ENCODE peak calls at places on chromosome 7, in five cellular contexts. P, F, Y, K and T are unnamed samples.

GRCh38 chr7:17140421-17140820 is 158.0 kb upstream of the AHR start:
- DNase-seq in F (no peak), K (no peak), P (no peak), Y (no peak), T (no peak)

GRCh38 chr7:116290740-116291139 is 80.4 kb downstream of the TES start:
- DNase-seq in Y (no peak), K (no peak), F (no peak), P (no peak), T (no peak)

GRCh38 chr7:131219277-131220041 is 108.2 kb upstream of the MKLN1 start:
- DNase-seq in Y (peak), F (no peak), K (no peak), P (no peak), T (peak)

GRCh38 chr7:127251458-127252379 is 1.0 kb downstream of the GRM8 start:
- DNase-seq in K (no peak), F (no peak), Y (no peak), P (no peak), T (no peak)

GRCh38 chr7:147332988-147333387 is 1216.4 kb downstream of the CNTNAP2 start:
- DNase-seq in F (no peak), Y (no peak), P (no peak), K (no peak), T (peak)

GRCh38 chr7:117322741-117323584 is at the start of gene WNT2:
- DNase-seq in Y (no peak), K (no peak), F (no peak), P (peak), T (peak)

GRCh38 chr7:91293136-91293535 is 28.9 kb downstream of the FZD1 start:
- DNase-seq in F (no peak), Y (no peak), P (no peak), K (no peak), T (no peak)

GRCh38 chr7:39458346-39458745 is 107.9 kb upstream of the YAE1 start:
- DNase-seq in P (no peak), Y (no peak), F (no peak), K (no peak), T (no peak)

GRCh38 chr7:110868458-110868857 is 222.5 kb upstream of the LRRN3 start:
- DNase-seq in K (no peak), F (no peak), Y (no peak), P (no peak), T (no peak)

GRCh38 chr7:132480534-132480933 is 95.7 kb downstream of the PLXNA4 start:
- DNase-seq in F (no peak), Y (peak), P (no peak), K (no peak), T (no peak)

GRCh38 chr7:50940621-50941020 is 157.9 kb upstream of the GRB10 start:
- DNase-seq in Y (no peak), F (no peak), K (no peak), P (no peak), T (no peak)

GRCh38 chr7:94338921-94339371 is 55.7 kb upstream of the COL1A2 start:
- DNase-seq in P (peak), F (no peak), Y (no peak), K (no peak), T (peak)

GRCh38 chr7:101731502-101732084 is 85.8 kb upstream of the CUX1 start:
- DNase-seq in F (no peak), P (no peak), K (no peak), Y (no peak), T (no peak)
- TF ChIP-seq CTCF in F (no peak), P (no peak), K (no peak), Y (no peak), T (no peak)

DNA sequence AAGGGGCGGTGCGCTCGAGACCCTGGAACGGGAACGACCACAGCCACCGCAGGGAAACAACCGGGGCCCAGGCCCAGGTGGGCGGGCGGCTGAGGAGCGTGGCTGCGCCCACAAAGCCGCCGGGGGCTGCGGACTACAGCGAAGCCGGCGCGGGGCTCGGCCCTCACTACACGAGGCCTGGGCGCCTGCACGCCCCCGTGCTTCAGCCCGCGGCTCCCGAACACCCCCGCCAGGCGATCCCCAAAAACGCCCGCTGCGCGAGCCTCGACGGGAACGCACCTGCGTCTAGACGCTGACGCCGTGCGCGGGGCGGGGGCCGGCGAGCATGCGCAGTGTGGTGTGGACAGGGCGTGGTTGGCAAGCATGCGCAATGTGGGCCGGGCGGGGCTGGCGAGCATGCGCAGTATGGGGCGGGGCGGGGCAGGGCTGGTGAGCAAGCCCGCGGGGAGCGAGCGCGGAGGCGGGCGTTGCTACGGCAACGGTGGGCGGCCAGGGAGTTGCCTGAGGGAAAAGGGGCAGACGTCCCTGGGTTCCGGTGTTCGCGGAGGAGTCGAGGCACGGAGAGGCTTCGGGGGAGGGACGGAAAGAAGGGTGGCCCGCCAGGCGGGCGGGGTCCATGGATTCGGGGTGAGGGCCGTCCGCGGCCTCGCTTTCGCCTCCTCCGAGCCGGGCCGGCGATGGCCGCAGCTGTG is at the start of gene RNF32:
- DNase-seq in F (peak), P (peak), K (peak), Y (peak), T (peak)
- TF ChIP-seq CTCF in F (no peak), P (no peak), K (no peak), Y (no peak), T (no peak)

DNA sequence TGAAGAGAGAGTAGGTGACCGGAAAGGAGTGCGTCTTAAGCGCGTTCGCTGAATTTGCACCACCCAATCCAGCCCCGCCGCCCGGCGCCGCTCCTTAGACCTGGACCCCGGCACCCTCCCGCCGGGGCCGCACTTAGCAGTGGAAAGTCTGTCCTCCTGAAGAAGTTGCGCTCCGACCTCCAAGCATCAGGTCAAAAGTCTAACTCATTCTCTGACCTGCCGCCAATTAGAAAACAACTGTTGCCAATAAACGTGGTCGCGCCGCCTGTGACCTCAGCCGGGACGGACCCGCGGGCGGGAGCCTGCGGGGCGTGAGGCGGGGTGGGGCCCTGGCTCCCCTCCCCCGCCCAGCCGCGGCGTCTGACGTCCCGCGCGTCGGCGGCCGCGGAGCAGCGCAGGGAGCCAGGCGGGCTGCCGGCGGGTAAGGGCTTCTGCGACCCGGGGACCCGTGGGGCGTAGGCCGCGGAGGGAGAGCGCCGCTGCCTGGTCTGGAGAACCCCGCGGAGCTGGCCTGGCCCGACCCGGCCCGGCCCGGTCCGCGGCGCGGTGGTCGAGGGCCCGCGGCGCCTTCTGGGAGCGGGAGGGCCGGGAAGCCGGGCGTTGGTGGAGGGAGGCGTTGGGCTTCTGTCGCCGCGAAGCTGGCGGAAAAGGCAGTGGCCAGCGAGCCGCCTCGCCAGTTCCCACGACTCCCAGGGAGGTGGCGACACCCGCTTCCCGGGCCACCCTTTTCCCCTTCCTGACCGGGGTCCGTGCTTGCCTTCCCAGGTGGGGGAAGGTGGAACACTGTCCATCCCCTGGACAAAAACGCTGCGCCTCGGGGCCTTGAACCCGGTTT is at the start of gene BCAP29:
- DNase-seq in P (no peak), F (peak), K (peak), Y (peak), T (peak)
- TF ChIP-seq CTCF in P (peak), F (peak), K (no peak), Y (peak), T (no peak)

DNA sequence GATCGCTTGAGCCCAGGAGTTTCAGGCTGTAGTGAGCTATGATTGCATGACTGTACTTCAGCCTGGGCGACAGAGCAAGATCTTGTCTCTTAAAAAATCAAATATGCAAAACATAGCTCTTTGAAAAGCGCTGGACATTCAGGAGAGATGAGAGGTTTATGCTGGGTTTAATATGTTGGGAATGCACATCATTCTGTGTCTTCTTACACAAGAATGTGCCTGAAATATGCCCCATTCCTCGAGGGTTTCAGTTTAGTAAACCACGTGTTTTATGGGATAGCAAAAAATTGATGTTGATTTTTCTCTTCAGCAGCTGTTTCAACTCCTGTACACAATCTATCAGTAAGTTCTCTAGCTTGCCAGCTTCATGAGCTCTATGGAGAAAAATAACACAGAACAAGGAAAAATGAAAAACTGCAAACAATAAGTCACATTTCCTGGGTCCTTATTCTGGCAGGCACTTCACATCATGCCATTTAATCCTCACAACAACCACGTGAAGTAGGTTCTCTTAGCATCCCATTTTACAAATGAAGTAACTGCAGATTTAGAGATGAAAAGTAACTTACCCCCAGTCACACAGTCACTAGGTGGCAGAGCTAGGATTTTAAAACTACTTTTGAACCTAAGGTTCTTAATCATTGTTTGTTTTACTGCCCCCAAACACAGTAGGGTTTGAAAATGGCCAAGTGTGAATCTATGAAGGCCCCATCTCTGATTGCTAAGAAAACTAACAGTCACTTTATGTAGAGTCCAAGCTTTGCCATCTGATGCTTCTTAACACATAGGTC is 423.6 kb downstream of the PHTF2 start:
- DNase-seq in Y (no peak), P (no peak), K (no peak), F (no peak), T (peak)
- TF ChIP-seq CTCF in Y (no peak), P (no peak), K (no peak), F (no peak), T (no peak)